ENCODE peak calls at places on chromosomes 6 and 20, in nine cellular contexts. O is cardiac muscle cell; T is ovary; V is brain microvascular endothelial cell; L is upper lobe of right lung; Y is adrenal gland; H is left lung; P is stomach; Z is CD8-positive, alpha-beta memory T cell. E is an unnamed sample.
A peak's percentile ranks its signal among the peaks of the same experiment; 100 is the strongest.

GRCh38 chr6:31822038-31822821 is 5.3 kb upstream of the HSPA1B start:
- DNase-seq in T (peak; percentile 84), H (peak; percentile 89), V (peak; percentile 53), O (peak; percentile 86), L (peak; percentile 85), P (peak; percentile 88), Y (peak; percentile 94), Z (peak; percentile 63), E (peak; percentile 79)

GRCh38 chr6:109318328-109318876 is 63.9 kb downstream of the CD164 start:
- DNase-seq in H (no peak), Z (no peak), O (no peak), L (no peak), P (no peak), Y (no peak), V (no peak), T (no peak), E (no peak)

GRCh38 chr20:14845199-14846160 is 508.1 kb upstream of the FLRT3 start:
- DNase-seq in H (no peak), L (no peak), T (no peak), P (no peak), O (no peak), Y (no peak), V (no peak), Z (no peak), E (no peak)

GRCh38 chr6:131129657-131130545 is 5.4 kb upstream of the AKAP7 start:
- DNase-seq in Z (no peak), H (no peak), V (no peak), O (no peak), T (no peak), P (no peak), Y (no peak), L (no peak), E (no peak)

GRCh38 chr6:105272783-105273182 is 93.0 kb upstream of the POPDC3 start:
- DNase-seq in Z (no peak), L (peak; percentile 70), H (peak; percentile 78), T (no peak), Y (peak; percentile 47), O (peak; percentile 33), V (no peak), P (peak; percentile 74), E (peak; percentile 4)

GRCh38 chr20:1838479-1839279 is 56.5 kb upstream of the SIRPA start:
- DNase-seq in T (no peak), Y (no peak), P (no peak), L (no peak), O (no peak), H (no peak), Z (no peak), V (no peak), E (no peak)

GRCh38 chr6:157097255-157097936 is 225.9 kb downstream of the TMEM242 start:
- DNase-seq in P (no peak), T (no peak), Z (no peak), L (no peak), V (no peak), Y (no peak), H (no peak), O (no peak), E (no peak)

GRCh38 chr6:38845931-38846330 is 130.8 kb downstream of the DNAH8 start:
- DNase-seq in P (no peak), L (no peak), V (no peak), O (no peak), H (no peak), Z (no peak), T (no peak), Y (no peak), E (no peak)

GRCh38 chr6:134517145-134517658 is 199.3 kb upstream of the SGK1 start:
- DNase-seq in T (peak; percentile 67), O (peak; percentile 96), H (peak; percentile 82), L (peak; percentile 89), P (peak; percentile 90), V (peak; percentile 84), Y (peak; percentile 90), Z (no peak), E (peak; percentile 89)

GRCh38 chr6:484086-484728 is 92.7 kb downstream of the IRF4 start:
- DNase-seq in Y (no peak), P (no peak), O (peak; percentile 15), H (no peak), T (no peak), L (no peak), V (no peak), Z (no peak), E (no peak)

GRCh38 chr6:150924808-150925654 is 59.5 kb downstream of the MTHFD1L start:
- DNase-seq in H (no peak), O (peak; percentile 75), Z (no peak), L (no peak), V (peak; percentile 48), P (no peak), T (no peak), Y (no peak), E (no peak)

GRCh38 chr20:41411458-41411857 is 44.8 kb upstream of the EMILIN3 start:
- DNase-seq in Z (no peak), H (no peak), P (no peak), T (no peak), L (no peak), V (no peak), Y (no peak), O (peak; percentile 55), E (no peak)

GRCh38 chr6:168013250-168013915 is 15.9 kb downstream of the KIF25 start:
- DNase-seq in Z (no peak), V (no peak), Y (no peak), L (no peak), T (no peak), O (no peak), H (no peak), P (no peak), E (no peak)

GRCh38 chr6:125267806-125268523 is 33.8 kb downstream of the HDDC2 start:
- DNase-seq in T (no peak), H (no peak), Y (peak; percentile 64), Z (no peak), L (no peak), P (no peak), O (peak; percentile 20), V (no peak), E (no peak)

GRCh38 chr6:15876406-15876805 is 213.6 kb upstream of the DTNBP1 start:
- DNase-seq in Z (no peak), V (peak; percentile 54), L (no peak), H (no peak), P (no peak), Y (no peak), T (no peak), O (peak; percentile 29), E (no peak)

GRCh38 chr6:147905721-147906120 is 397.2 kb downstream of the SAMD5 start:
- DNase-seq in P (no peak), O (no peak), Z (no peak), Y (no peak), T (no peak), L (no peak), V (peak; percentile 29), H (no peak), E (no peak)

GRCh38 chr6:13586936-13587542 is 12.6 kb downstream of the SIRT5 start:
- DNase-seq in V (no peak), H (no peak), T (no peak), O (no peak), P (no peak), L (no peak), Z (no peak), Y (no peak), E (no peak)

GRCh38 chr6:13590574-13591153 is 16.3 kb downstream of the SIRT5 start:
- DNase-seq in P (no peak), L (no peak), O (no peak), T (no peak), Y (no peak), V (no peak), Z (no peak), H (no peak), E (no peak)

GRCh38 chr6:13591205-13591921 is 17.0 kb downstream of the SIRT5 start:
- DNase-seq in P (no peak), O (no peak), H (no peak), L (no peak), Z (no peak), T (no peak), V (no peak), Y (no peak), E (no peak)

GRCh38 chr6:13593103-13593502 is 18.7 kb downstream of the SIRT5 start:
- DNase-seq in H (no peak), V (no peak), P (no peak), Y (no peak), T (no peak), Z (no peak), O (no peak), L (no peak), E (no peak)

DNA sequence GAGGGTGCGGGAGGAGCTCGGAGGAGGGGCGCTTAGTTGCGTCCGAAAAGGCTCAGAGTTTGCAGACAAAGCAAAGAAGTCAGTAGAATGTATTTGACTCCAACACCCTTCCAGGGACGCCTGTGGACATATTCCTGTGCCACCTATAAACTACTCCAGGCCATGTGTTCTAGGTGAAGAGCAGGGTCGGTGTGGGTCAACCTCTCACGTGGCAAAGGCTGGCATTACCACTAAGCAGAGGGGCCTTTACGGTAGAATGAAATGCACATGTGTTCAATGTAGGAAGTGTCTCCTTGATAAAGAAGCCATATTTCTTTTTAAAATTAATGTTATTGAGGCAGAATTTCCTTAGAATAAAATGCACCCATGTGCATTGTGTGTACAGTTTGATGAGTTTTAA is 15.4 kb downstream of the SIRT5 start:
- DNase-seq in P (no peak), L (no peak), Z (no peak), O (no peak), Y (no peak), V (no peak), H (no peak), T (no peak), E (no peak)
- H3K36me3 ChIP-seq in P (peaks cover 9% of the 10 kb centered on the region), L (peaks cover 63% of the 10 kb centered on the region), Z (no peaks in the 10 kb centered on the region), O (peaks cover 29% of the 10 kb centered on the region), Y (no peaks in the 10 kb centered on the region), V (no peaks in the 10 kb centered on the region), H (peaks cover 2% of the 10 kb centered on the region), T (no peaks in the 10 kb centered on the region), E (peaks cover 26% of the 10 kb centered on the region)

GRCh38 chr6:127918506-127919427 is 17.9 kb upstream of the THEMIS start:
- DNase-seq in Z (peak; percentile 62), T (no peak), V (no peak), O (no peak), Y (no peak), H (no peak), P (no peak), L (no peak), E (no peak)
- H3K4me3 ChIP-seq in Z (peak overlapping the region; percentile 61), T (no peak overlapping the region), V (no peak overlapping the region), O (no peak overlapping the region), Y (no peak overlapping the region), H (no peak overlapping the region), P (no peak overlapping the region), L (peak overlapping the region; percentile 1), E (no peak overlapping the region)

DNA sequence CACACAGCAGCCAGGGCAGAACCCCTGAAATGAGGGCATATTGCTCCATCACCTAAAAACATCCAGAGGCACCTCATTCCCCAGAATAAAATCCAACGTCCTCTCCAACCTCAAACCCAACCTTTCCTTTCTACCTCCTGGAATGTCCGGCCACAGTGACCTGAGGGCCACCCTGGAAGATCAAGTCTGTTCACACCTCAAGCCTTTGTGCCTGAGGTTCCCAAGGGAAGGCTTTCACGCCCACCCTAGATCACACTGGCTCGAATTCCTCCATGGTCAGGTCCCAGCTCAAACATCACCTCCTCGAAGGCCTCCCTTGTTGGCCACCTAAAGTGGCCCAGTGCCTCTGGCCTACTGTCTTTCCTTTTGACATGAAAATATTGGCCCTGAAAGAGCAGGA is 88.9 kb downstream of the ZMYND8 start:
- DNase-seq in Z (no peak), L (no peak), O (no peak), P (no peak), Y (no peak), T (no peak), H (no peak), V (no peak), E (no peak)
- H3K36me3 ChIP-seq in Z (peaks cover 24% of the 10 kb centered on the region), L (peaks cover 43% of the 10 kb centered on the region), O (no peaks in the 10 kb centered on the region), P (peaks cover 8% of the 10 kb centered on the region), Y (no peaks in the 10 kb centered on the region), T (no peaks in the 10 kb centered on the region), H (no peaks in the 10 kb centered on the region), V (peaks cover 46% of the 10 kb centered on the region), E (peaks cover 38% of the 10 kb centered on the region)

GRCh38 chr6:37174196-37174514 is 4.2 kb downstream of the PIM1 start:
- DNase-seq in L (no peak), H (no peak), Z (no peak), T (no peak), O (no peak), P (no peak), V (no peak), Y (no peak), E (no peak)
- H3K4me3 ChIP-seq in L (peak overlapping the region; percentile 69), H (no peak overlapping the region), Z (peak overlapping the region; percentile 68), T (no peak overlapping the region), O (no peak overlapping the region), P (no peak overlapping the region), V (no peak overlapping the region), Y (no peak overlapping the region), E (no peak overlapping the region)